ENCODE peak calls at places on chromosomes 3 and 15, in four cellular contexts. I is MM.1S, O is GM23248, N is PC-3. B is an unnamed sample.

GRCh38 chr15:85800460-85801123 is 5.9 kb upstream of the KLHL25 start:
- DNase-seq in N (peak), I (no peak), O (peak), B (no peak)

GRCh38 chr15:77531191-77532000 is 101.3 kb downstream of the LINGO1 start:
- DNase-seq in O (no peak), N (no peak), I (no peak), B (no peak)

GRCh38 chr3:130894873-130895330 is 1.0 kb downstream of the ATP2C1 start:
- DNase-seq in I (no peak), O (peak), N (no peak), B (no peak)

GRCh38 chr3:183317886-183318845 is 65.1 kb downstream of the B3GNT5 start:
- DNase-seq in O (peak), N (peak), I (peak), B (no peak)

GRCh38 chr15:62495670-62496328 is 330.7 kb upstream of the C2CD4B start:
- DNase-seq in I (no peak), N (no peak), O (peak), B (no peak)

GRCh38 chr3:53163459-53164387 is 2.7 kb downstream of the PRKCD start:
- DNase-seq in I (no peak), O (peak), N (no peak), B (no peak)

GRCh38 chr3:39447637-39448483 is 19.6 kb upstream of the MOBP start:
- DNase-seq in I (peak), N (peak), O (peak), B (no peak)

GRCh38 chr3:72489916-72490315 is 358.3 kb downstream of the SHQ1 start:
- DNase-seq in N (no peak), I (no peak), O (no peak), B (no peak)

GRCh38 chr3:155611456-155611855 is 133.4 kb downstream of the PLCH1 start:
- DNase-seq in I (no peak), N (no peak), O (no peak), B (no peak)

GRCh38 chr3:159664653-159665052 is 324.0 kb upstream of the IL12A start:
- DNase-seq in O (no peak), I (no peak), N (no peak), B (no peak)

GRCh38 chr3:50502584-50503423 is 630 bp downstream of the CACNA2D2 start:
- DNase-seq in O (peak), I (no peak), N (no peak), B (no peak)
- TF ChIP-seq EZH2 in O (peak), I (no peak), N (peak), B (no peak)

GRCh38 chr3:128712848-128713247 is 13.1 kb upstream of the RAB7A start:
- DNase-seq in O (no peak), I (no peak), N (no peak), B (no peak)

GRCh38 chr3:128707935-128708494 is 18.0 kb upstream of the RAB7A start:
- DNase-seq in N (no peak), O (no peak), I (no peak), B (no peak)

GRCh38 chr3:128709038-128709437 is 16.9 kb upstream of the RAB7A start:
- DNase-seq in O (no peak), N (no peak), I (no peak), B (no peak)

GRCh38 chr3:128710816-128711433 is 15.1 kb upstream of the RAB7A start:
- DNase-seq in I (no peak), N (peak), O (no peak), B (no peak)

GRCh38 chr3:128709506-128710210 is 16.3 kb upstream of the RAB7A start:
- DNase-seq in N (peak), I (no peak), O (no peak), B (no peak)
- H3K27ac ChIP-seq in N (peak), I (no peak), O (no peak), B (no peak)

GRCh38 chr3:112407214-112407887 is 74.4 kb downstream of the CD200 start:
- DNase-seq in O (no peak), I (no peak), N (no peak), B (no peak)
- H3K9ac ChIP-seq in O (no peak), I (no peak), N (no peak), B (no peak)

DNA sequence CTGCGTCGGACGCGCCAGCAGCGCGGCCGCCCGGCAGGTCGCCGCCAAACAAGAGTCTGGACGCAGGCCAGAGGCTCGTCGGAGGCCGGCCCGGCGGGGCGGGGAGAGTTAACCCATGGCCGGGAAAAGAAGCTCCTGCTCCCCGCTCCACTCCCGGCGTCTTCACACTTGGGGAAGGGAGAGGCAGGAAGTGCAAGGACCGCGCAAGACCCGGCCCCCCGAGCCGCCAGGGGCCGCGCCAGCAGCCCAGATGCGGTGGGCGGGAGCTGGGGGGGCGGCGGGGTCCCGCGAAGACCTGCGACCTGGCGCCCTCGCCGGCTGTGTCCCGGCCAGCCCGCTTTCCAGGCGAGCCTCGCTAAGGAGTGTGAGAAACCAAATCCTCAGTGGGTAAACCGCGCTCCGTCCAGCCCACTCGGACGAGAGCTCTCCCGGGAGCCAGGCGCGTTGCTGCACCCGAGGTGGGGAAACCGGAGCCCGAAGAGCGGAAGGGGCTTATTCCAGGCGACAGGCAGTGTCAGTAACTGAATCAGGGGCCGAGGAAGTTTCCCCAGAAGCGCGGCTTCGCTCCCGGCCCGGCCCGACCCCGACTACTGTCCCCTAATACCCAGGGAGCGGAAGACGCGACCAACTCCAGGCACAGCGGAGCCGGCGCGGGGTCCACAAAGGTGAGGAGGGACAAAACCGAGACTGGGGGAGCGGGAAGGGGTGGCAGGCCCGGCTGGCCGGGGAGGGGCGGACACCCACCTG is 714 bp downstream of the ADAMTS7 start:
- DNase-seq in N (peak), O (peak), I (no peak), B (no peak)
- TF ChIP-seq EZH2 in N (no peak), O (peak), I (peak), B (peak)

B was measured in SK-N-MC.